ENCODE peak calls at places on chromosome 16, in six cellular contexts. Y is breast epithelium, H is prostate gland, E is transverse colon, M is H54, D is right lobe of liver. S is an unnamed sample.

GRCh38 chr16:86396318-86396882 is 113.9 kb upstream of the FOXF1 start:
- DNase-seq in Y (no peak), H (no peak), E (peak), M (peak), D (no peak), S (no peak)

GRCh38 chr16:58348986-58349385 is 43.3 kb upstream of the GINS3 start:
- DNase-seq in Y (no peak), H (no peak), E (no peak), M (no peak), D (no peak), S (no peak)

GRCh38 chr16:14650629-14651028 is 17.9 kb downstream of the BFAR start:
- DNase-seq in Y (no peak), H (no peak), E (no peak), M (no peak), D (no peak), S (no peak)

GRCh38 chr16:17358846-17359245 is 111.9 kb downstream of the XYLT1 start:
- DNase-seq in Y (no peak), H (no peak), E (no peak), M (no peak), D (no peak), S (no peak)

GRCh38 chr16:569445-570254 is at the start of gene PIGQ:
- DNase-seq in Y (peak), H (peak), E (peak), M (peak), D (peak), S (peak)

GRCh38 chr16:54266363-54266955 is 20.1 kb downstream of the IRX3 start:
- DNase-seq in Y (no peak), H (no peak), E (no peak), M (no peak), D (no peak), S (no peak)

GRCh38 chr16:80045944-80046660 is 445.6 kb upstream of the MAF start:
- DNase-seq in Y (no peak), H (no peak), E (no peak), M (no peak), D (no peak), S (no peak)

GRCh38 chr16:54651851-54652770 is 278.6 kb upstream of the IRX5 start:
- DNase-seq in Y (no peak), H (no peak), E (no peak), M (no peak), D (peak), S (no peak)

GRCh38 chr16:69781118-69781517 is 19.0 kb downstream of the WWP2 start:
- DNase-seq in Y (no peak), H (no peak), E (no peak), M (no peak), D (no peak), S (no peak)

GRCh38 chr16:54176376-54176901 is 110.1 kb downstream of the IRX3 start:
- DNase-seq in Y (peak), H (no peak), E (no peak), M (no peak), D (peak), S (no peak)

GRCh38 chr16:2827831-2828520 is 2.1 kb upstream of the ZG16B start:
- DNase-seq in Y (no peak), H (no peak), E (no peak), M (no peak), D (no peak), S (peak)

GRCh38 chr16:85437161-85438052 is 175.7 kb upstream of the GSE1 start:
- DNase-seq in Y (peak), H (peak), E (peak), M (no peak), D (no peak), S (no peak)

GRCh38 chr16:75225092-75225491 is 6.3 kb downstream of the CTRB1 start:
- DNase-seq in Y (no peak), H (no peak), E (no peak), M (no peak), D (no peak), S (no peak)

GRCh38 chr16:50025544-50025931 is 513 bp downstream of the CNEP1R1 start:
- DNase-seq in Y (no peak), H (no peak), E (peak), M (peak), D (no peak), S (no peak)

GRCh38 chr16:11314309-11314894 is 30.9 kb upstream of the RMI2 start:
- DNase-seq in Y (no peak), H (no peak), E (no peak), M (no peak), D (no peak), S (no peak)

GRCh38 chr16:11310997-11311561 is 29.9 kb upstream of the PRM1 start:
- DNase-seq in Y (no peak), H (no peak), E (no peak), M (no peak), D (no peak), S (no peak)

GRCh38 chr16:11313493-11314308 is 31.6 kb upstream of the RMI2 start:
- DNase-seq in Y (no peak), H (no peak), E (no peak), M (no peak), D (no peak), S (no peak)

GRCh38 chr16:11310634-11310977 is 29.5 kb upstream of the PRM1 start:
- DNase-seq in Y (no peak), H (no peak), E (no peak), M (no peak), D (no peak), S (no peak)

DNA sequence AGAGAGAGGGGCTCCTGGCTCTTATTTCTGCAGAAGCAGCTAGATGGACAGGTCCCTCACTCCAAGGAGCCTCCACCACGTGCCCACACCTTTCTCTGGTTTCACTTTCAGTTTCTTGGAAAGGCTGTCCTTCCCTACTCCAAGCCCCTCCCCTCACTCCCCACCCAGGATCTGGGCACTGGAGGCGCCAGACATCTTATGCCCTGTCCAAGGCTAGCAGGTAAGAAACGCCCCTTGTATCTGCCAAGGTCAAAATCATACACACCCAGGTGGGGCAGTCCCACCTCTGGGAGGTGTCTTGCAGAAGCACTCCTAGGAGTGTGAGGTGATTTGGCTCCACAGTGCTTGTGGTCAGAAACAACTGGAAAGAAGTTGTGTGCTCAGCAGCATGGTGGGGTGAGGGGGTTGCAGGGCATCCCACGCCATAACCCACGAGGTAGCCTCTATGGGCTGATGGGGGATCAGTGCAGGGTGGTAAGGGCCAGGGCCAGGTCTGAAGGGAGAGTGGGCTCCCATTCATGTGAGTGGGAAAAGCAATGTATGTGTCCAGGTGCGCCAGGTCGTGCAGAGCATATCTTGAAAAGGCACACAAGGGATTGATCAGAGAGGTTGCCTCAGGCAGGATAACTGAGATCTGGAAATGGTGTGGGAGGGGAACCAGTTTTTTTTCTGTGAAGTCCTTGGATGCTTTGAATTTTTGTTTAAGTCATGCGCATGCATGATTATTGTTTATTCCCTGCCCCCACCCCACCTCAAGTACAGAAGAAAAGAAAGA is 31.8 kb upstream of the PRM1 start:
- DNase-seq in Y (no peak), H (no peak), E (peak), M (no peak), D (no peak), S (no peak)
- TF ChIP-seq POLR2A in Y (no peak), H (no peak), E (no peak), M (no peak), D (no peak), S (no peak)

GRCh38 chr16:56399492-56399891 is 25.9 kb downstream of the AMFR start:
- DNase-seq in Y (no peak), H (no peak), E (no peak), M (no peak), D (no peak), S (no peak)
- TF ChIP-seq POLR2A in Y (no peak), H (no peak), E (no peak), M (no peak), D (no peak), S (no peak)

DNA sequence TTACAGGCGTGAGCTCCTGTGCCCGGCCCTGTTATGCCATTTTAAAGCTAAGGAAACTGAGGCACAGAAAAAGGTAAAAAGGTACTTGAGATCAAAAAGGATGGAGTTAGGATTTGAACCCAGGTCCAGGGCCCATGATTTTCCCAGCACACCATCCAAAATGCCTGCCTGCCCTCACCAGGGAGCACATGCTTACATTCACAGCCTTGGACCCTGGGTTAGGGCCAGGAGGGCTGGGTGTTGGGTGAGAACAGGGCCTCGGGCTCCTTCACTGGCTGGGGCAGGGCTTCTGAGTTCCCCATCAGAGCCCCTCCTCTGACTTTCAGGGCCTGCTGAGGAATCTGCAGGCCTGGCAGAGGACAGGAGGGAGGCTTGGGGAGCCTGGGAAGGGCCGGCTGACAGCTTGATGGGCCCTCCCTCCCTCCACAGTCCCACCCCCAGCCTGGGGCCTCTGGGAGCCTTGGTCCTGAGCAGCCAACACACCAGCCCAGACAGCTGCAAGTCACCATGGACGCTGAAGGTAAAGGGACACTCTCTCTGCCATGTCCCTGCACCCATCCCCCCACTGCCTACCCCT is at the start of gene QPRT:
- DNase-seq in Y (no peak), H (no peak), E (peak), M (peak), D (peak), S (no peak)
- TF ChIP-seq POLR2A in Y (no peak), H (no peak), E (no peak), M (peak), D (peak), S (no peak)

GRCh38 chr16:1779741-1780676 is 2.4 kb downstream of the SPSB3 start:
- DNase-seq in Y (no peak), H (no peak), E (peak), M (no peak), D (peak), S (peak)
- TF ChIP-seq POLR2A in Y (no peak), H (no peak), E (no peak), M (no peak), D (peak), S (no peak)

GRCh38 chr16:88810166-88810867 is 1.4 kb downstream of the APRT start:
- DNase-seq in Y (no peak), H (no peak), E (no peak), M (no peak), D (no peak), S (no peak)
- TF ChIP-seq POLR2A in Y (no peak), H (no peak), E (no peak), M (no peak), D (no peak), S (no peak)

DNA sequence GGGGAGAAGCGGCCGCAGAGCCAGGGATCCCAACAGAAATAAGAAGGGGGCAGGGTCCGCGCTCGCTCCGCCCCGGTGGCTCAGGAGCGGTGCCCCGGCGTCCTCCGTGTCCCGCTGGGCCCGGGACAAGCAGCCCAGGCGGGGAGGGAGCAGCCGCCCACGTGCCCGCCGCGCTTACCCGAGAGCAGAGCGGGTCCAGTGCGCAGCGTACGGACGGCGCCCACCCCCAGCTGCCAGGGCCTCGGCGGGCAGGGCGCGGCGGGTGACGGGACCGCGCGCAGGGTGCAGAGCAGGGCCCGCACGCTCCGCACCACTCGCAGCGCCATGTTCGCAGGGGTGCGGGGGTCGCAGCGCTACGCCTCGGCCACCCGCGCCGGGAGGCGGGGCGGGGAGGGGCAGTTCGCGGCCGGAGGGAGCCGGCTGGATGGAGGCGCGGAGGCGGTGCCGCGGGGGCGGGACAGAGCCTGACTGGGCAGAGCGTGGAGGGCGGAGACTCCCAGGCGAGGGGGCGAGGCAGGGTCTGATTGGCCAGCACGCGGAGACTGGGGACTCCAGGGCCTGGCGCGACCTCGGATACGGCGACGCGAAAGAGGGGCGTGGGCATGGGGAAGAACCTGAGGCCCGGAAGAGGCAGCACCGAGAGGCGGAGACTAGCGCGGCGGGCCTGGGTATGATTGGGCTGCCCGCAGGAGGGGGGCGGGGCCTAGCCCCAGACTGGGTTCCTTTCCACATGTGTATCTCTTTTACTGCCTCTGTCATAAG is at the start of gene GCSH:
- DNase-seq in Y (peak), H (peak), E (peak), M (peak), D (peak), S (peak)
- TF ChIP-seq POLR2A in Y (no peak), H (peak), E (no peak), M (peak), D (peak), S (no peak)

GRCh38 chr16:72884037-72884436 is 163.9 kb downstream of the ZFHX3 start:
- DNase-seq in Y (no peak), H (no peak), E (no peak), M (peak), D (no peak), S (no peak)

GRCh38 chr16:72889616-72890235 is 158.2 kb downstream of the ZFHX3 start:
- DNase-seq in Y (no peak), H (no peak), E (no peak), M (no peak), D (no peak), S (no peak)

GRCh38 chr16:72884573-72884972 is 163.4 kb downstream of the ZFHX3 start:
- DNase-seq in Y (no peak), H (no peak), E (no peak), M (no peak), D (no peak), S (no peak)

GRCh38 chr16:72887537-72887936 is 160.4 kb downstream of the ZFHX3 start:
- DNase-seq in Y (no peak), H (no peak), E (no peak), M (no peak), D (no peak), S (no peak)

GRCh38 chr16:72886366-72886974 is 161.5 kb downstream of the ZFHX3 start:
- DNase-seq in Y (no peak), H (no peak), E (no peak), M (no peak), D (no peak), S (no peak)
- TF ChIP-seq POLR2A in Y (no peak), H (no peak), E (no peak), M (no peak), D (no peak), S (no peak)

GRCh38 chr16:71526111-71526998 is at the start of gene CHST4:
- DNase-seq in Y (peak), H (peak), E (no peak), M (peak), D (no peak), S (no peak)
- TF ChIP-seq POLR2A in Y (no peak), H (no peak), E (no peak), M (no peak), D (no peak), S (no peak)